ENCODE peak calls at places on chromosomes 5 and 9, in six cellular contexts. K, Q, D, R, U and C are unnamed samples.
A peak's percentile ranks its signal among the peaks of the same experiment; 100 is the strongest.

GRCh38 chr5:176166427-176166826 is 71.8 kb upstream of the SIMC1 start:
- DNase-seq in K (no peak), Q (no peak), D (no peak), R (peak; percentile 21), U (no peak), C (no peak)

GRCh38 chr9:9904021-9904420 is 708.8 kb downstream of the PTPRD start:
- DNase-seq in K (no peak), Q (no peak), D (no peak), R (no peak), U (no peak), C (no peak)

GRCh38 chr9:108182950-108183381 is 672.8 kb downstream of the ACTL7B start:
- DNase-seq in K (no peak), Q (no peak), D (no peak), R (no peak), U (no peak), C (no peak)

GRCh38 chr5:55865831-55866230 is 14.7 kb downstream of the IL31RA start:
- DNase-seq in K (no peak), Q (no peak), D (peak; percentile 46), R (peak; percentile 58), U (no peak), C (no peak)

GRCh38 chr5:27854243-27854852 is 816.0 kb upstream of the CDH9 start:
- DNase-seq in K (no peak), Q (no peak), D (no peak), R (no peak), U (no peak), C (no peak)

GRCh38 chr5:159052282-159053011 is 47.3 kb downstream of the EBF1 start:
- DNase-seq in K (no peak), Q (no peak), D (no peak), R (no peak), U (no peak), C (no peak)

GRCh38 chr5:173547579-173547978 is 68.9 kb downstream of the BOD1 start:
- DNase-seq in K (no peak), Q (no peak), D (no peak), R (peak; percentile 89), U (peak; percentile 54), C (no peak)

GRCh38 chr5:67221487-67222242 is 25.1 kb upstream of the CD180 start:
- DNase-seq in K (peak; percentile 71), Q (peak; percentile 73), D (no peak), R (no peak), U (no peak), C (no peak)

GRCh38 chr5:105133087-105133486 is 1570.5 kb upstream of the NUDT12 start:
- DNase-seq in K (no peak), Q (no peak), D (no peak), R (no peak), U (no peak), C (no peak)

GRCh38 chr5:135129307-135129706 is 95.3 kb upstream of the PITX1 start:
- DNase-seq in K (no peak), Q (no peak), D (no peak), R (peak; percentile 9), U (no peak), C (no peak)

GRCh38 chr5:132136906-132137305 is 63.3 kb downstream of the CSF2 start:
- DNase-seq in K (no peak), Q (no peak), D (no peak), R (peak; percentile 61), U (peak; percentile 77), C (no peak)

GRCh38 chr9:76198336-76198735 is 195.9 kb downstream of the RFK start:
- DNase-seq in K (no peak), Q (no peak), D (no peak), R (no peak), U (no peak), C (no peak)

GRCh38 chr5:136730426-136730825 is 365.1 kb upstream of the TRPC7 start:
- DNase-seq in K (no peak), Q (no peak), D (no peak), R (no peak), U (no peak), C (no peak)

GRCh38 chr9:38370231-38370630 is 22.3 kb upstream of the ALDH1B1 start:
- DNase-seq in K (peak; percentile 19), Q (no peak), D (no peak), R (no peak), U (no peak), C (no peak)

GRCh38 chr9:109403766-109404320 is 83.0 kb upstream of the EPB41L4B start:
- DNase-seq in K (no peak), Q (no peak), D (no peak), R (no peak), U (no peak), C (no peak)

GRCh38 chr5:148585988-148586387 is 68.3 kb downstream of the HTR4 start:
- DNase-seq in K (no peak), Q (no peak), D (no peak), R (no peak), U (no peak), C (no peak)

GRCh38 chr5:80747922-80748321 is 93.1 kb upstream of the DHFR start:
- DNase-seq in K (no peak), Q (no peak), D (no peak), R (no peak), U (no peak), C (no peak)

GRCh38 chr5:126192226-126192625 is 231.0 kb upstream of the GRAMD2B start:
- DNase-seq in K (no peak), Q (no peak), D (no peak), R (peak; percentile 42), U (no peak), C (no peak)

GRCh38 chr5:167792538-167792937 is 498.9 kb upstream of the WWC1 start:
- DNase-seq in K (no peak), Q (no peak), D (no peak), R (no peak), U (no peak), C (no peak)

GRCh38 chr5:172801184-172801671 is 30.2 kb upstream of the DUSP1 start:
- DNase-seq in K (no peak), Q (no peak), D (no peak), R (peak; percentile 98), U (no peak), C (no peak)

GRCh38 chr5:76081811-76082783 is 1.1 kb upstream of the SV2C start:
- DNase-seq in K (peak; percentile 60), Q (peak; percentile 74), D (no peak), R (no peak), U (no peak), C (no peak)

GRCh38 chr5:15737882-15738677 is 238.1 kb downstream of the FBXL7 start:
- DNase-seq in K (no peak), Q (no peak), D (no peak), R (no peak), U (no peak), C (no peak)

GRCh38 chr5:168879929-168880328 is 300.8 kb upstream of the PANK3 start:
- DNase-seq in K (no peak), Q (no peak), D (no peak), R (no peak), U (no peak), C (no peak)

GRCh38 chr9:131854334-131854733 is 114.5 kb upstream of the RAPGEF1 start:
- DNase-seq in K (no peak), Q (no peak), D (peak; percentile 15), R (no peak), U (no peak), C (no peak)

GRCh38 chr9:111427186-111427585 is 57.0 kb downstream of the ECPAS start:
- DNase-seq in K (no peak), Q (no peak), D (no peak), R (peak; percentile 28), U (peak; percentile 56), C (no peak)

GRCh38 chr9:38026840-38027527 is 42.0 kb downstream of the SHB start:
- DNase-seq in K (no peak), Q (no peak), D (no peak), R (no peak), U (no peak), C (no peak)

GRCh38 chr5:95673076-95673475 is 9.7 kb downstream of the SPATA9 start:
- DNase-seq in K (no peak), Q (no peak), D (no peak), R (peak; percentile 65), U (no peak), C (peak; percentile 12)

GRCh38 chr5:60719329-60719728 is 19.4 kb upstream of the DEPDC1B start:
- DNase-seq in K (no peak), Q (no peak), D (no peak), R (no peak), U (no peak), C (no peak)

GRCh38 chr5:158276692-158277091 is 417.7 kb upstream of the CLINT1 start:
- DNase-seq in K (no peak), Q (no peak), D (no peak), R (no peak), U (no peak), C (no peak)